ENCODE peak calls at places on chromosomes 3 and 15, in five cellular contexts. One of them, this sample, is unnamed.

GRCh38 chr15:41827880-41828746 is at the start of gene JMJD7:
- DNase-seq in IMR-90: peak; percentile 81
- DNase-seq in mesenchymal stem cell: peak; percentile 86
- DNase-seq in neuronal stem cell: peak; percentile 85
- DNase-seq in mesendoderm: peak; percentile 85
- DNase-seq in this sample: peak; percentile 90

GRCh38 chr3:141237701-141238521 is 6.3 kb downstream of the PXYLP1 start:
- DNase-seq in IMR-90: no peak
- DNase-seq in mesenchymal stem cell: no peak
- DNase-seq in neuronal stem cell: no peak
- DNase-seq in mesendoderm: peak; percentile 28
- DNase-seq in this sample: no peak

GRCh38 chr3:184459355-184459754 is 79.5 kb downstream of the CHRD start:
- DNase-seq in IMR-90: peak; percentile 84
- DNase-seq in mesenchymal stem cell: peak; percentile 66
- DNase-seq in neuronal stem cell: no peak
- DNase-seq in mesendoderm: no peak
- DNase-seq in this sample: no peak

GRCh38 chr15:42133892-42134502 is 22.4 kb downstream of the PLA2G4F start:
- DNase-seq in IMR-90: peak; percentile 17
- DNase-seq in mesenchymal stem cell: peak; percentile 46
- DNase-seq in neuronal stem cell: no peak
- DNase-seq in mesendoderm: peak; percentile 82
- DNase-seq in this sample: peak; percentile 89

GRCh38 chr3:51943451-51944391 is 1.6 kb downstream of the PARP3 start:
- DNase-seq in IMR-90: no peak
- DNase-seq in mesenchymal stem cell: no peak
- DNase-seq in neuronal stem cell: no peak
- DNase-seq in mesendoderm: no peak
- DNase-seq in this sample: no peak

GRCh38 chr15:78850926-78851600 is 21.6 kb upstream of the MORF4L1 start:
- DNase-seq in IMR-90: no peak
- DNase-seq in mesenchymal stem cell: peak; percentile 29
- DNase-seq in neuronal stem cell: peak; percentile 46
- DNase-seq in mesendoderm: no peak
- DNase-seq in this sample: peak; percentile 52

GRCh38 chr3:97916576-97916975 is 55.7 kb downstream of the RIOX2 start:
- DNase-seq in IMR-90: no peak
- DNase-seq in mesenchymal stem cell: no peak
- DNase-seq in neuronal stem cell: no peak
- DNase-seq in mesendoderm: no peak
- DNase-seq in this sample: no peak

GRCh38 chr3:65858749-65859148 is 180.0 kb downstream of the MAGI1 start:
- DNase-seq in IMR-90: no peak
- DNase-seq in mesenchymal stem cell: no peak
- DNase-seq in neuronal stem cell: no peak
- DNase-seq in mesendoderm: no peak
- DNase-seq in this sample: no peak

GRCh38 chr3:115922681-115923347 is 299.5 kb downstream of the GAP43 start:
- DNase-seq in IMR-90: peak; percentile 62
- DNase-seq in mesenchymal stem cell: peak; percentile 46
- DNase-seq in neuronal stem cell: no peak
- DNase-seq in mesendoderm: peak; percentile 70
- DNase-seq in this sample: peak; percentile 64

GRCh38 chr15:62998262-62998909 is 44.2 kb upstream of the TPM1 start:
- DNase-seq in IMR-90: no peak
- DNase-seq in mesenchymal stem cell: no peak
- DNase-seq in neuronal stem cell: no peak
- DNase-seq in mesendoderm: no peak
- DNase-seq in this sample: no peak

GRCh38 chr15:51917493-51917892 is 54.1 kb downstream of the LEO1 start:
- DNase-seq in IMR-90: peak; percentile 30
- DNase-seq in mesenchymal stem cell: peak; percentile 28
- DNase-seq in neuronal stem cell: no peak
- DNase-seq in mesendoderm: peak; percentile 82
- DNase-seq in this sample: peak; percentile 77

GRCh38 chr15:100999369-100999768 is 80.2 kb downstream of the LRRK1 start:
- DNase-seq in IMR-90: peak; percentile 58
- DNase-seq in mesenchymal stem cell: no peak
- DNase-seq in neuronal stem cell: no peak
- DNase-seq in mesendoderm: no peak
- DNase-seq in this sample: no peak

GRCh38 chr15:44676676-44677075 is 13.2 kb upstream of the SPG11 start:
- DNase-seq in IMR-90: no peak
- DNase-seq in mesenchymal stem cell: no peak
- DNase-seq in neuronal stem cell: no peak
- DNase-seq in mesendoderm: no peak
- DNase-seq in this sample: no peak

GRCh38 chr3:133268772-133269171 is 131.1 kb upstream of the BFSP2 start:
- DNase-seq in IMR-90: no peak
- DNase-seq in mesenchymal stem cell: no peak
- DNase-seq in neuronal stem cell: no peak
- DNase-seq in mesendoderm: no peak
- DNase-seq in this sample: no peak

GRCh38 chr15:48352474-48353072 is 21.3 kb downstream of the DUT start:
- DNase-seq in IMR-90: peak; percentile 69
- DNase-seq in mesenchymal stem cell: peak; percentile 71
- DNase-seq in neuronal stem cell: peak; percentile 59
- DNase-seq in mesendoderm: peak; percentile 80
- DNase-seq in this sample: peak; percentile 54

GRCh38 chr3:118936811-118937210 is 97.8 kb downstream of the IGSF11 start:
- DNase-seq in IMR-90: no peak
- DNase-seq in mesenchymal stem cell: no peak
- DNase-seq in neuronal stem cell: no peak
- DNase-seq in mesendoderm: no peak
- DNase-seq in this sample: no peak

GRCh38 chr15:74655424-74655823 is 39.8 kb downstream of the CLK3 start:
- DNase-seq in IMR-90: no peak
- DNase-seq in mesenchymal stem cell: no peak
- DNase-seq in neuronal stem cell: no peak
- DNase-seq in mesendoderm: no peak
- DNase-seq in this sample: no peak

GRCh38 chr3:56593455-56594158 is 36.6 kb downstream of the CCDC66 start:
- DNase-seq in IMR-90: no peak
- DNase-seq in mesenchymal stem cell: no peak
- DNase-seq in neuronal stem cell: no peak
- DNase-seq in mesendoderm: no peak
- DNase-seq in this sample: no peak

GRCh38 chr3:52277972-52278509 is 408 bp downstream of the WDR82 start:
- DNase-seq in IMR-90: no peak
- DNase-seq in mesenchymal stem cell: peak; percentile 71
- DNase-seq in neuronal stem cell: no peak
- DNase-seq in mesendoderm: peak; percentile 78
- DNase-seq in this sample: no peak

GRCh38 chr3:110246796-110247369 is 824.7 kb upstream of the NECTIN3 start:
- DNase-seq in IMR-90: no peak
- DNase-seq in mesenchymal stem cell: peak; percentile 26
- DNase-seq in neuronal stem cell: no peak
- DNase-seq in mesendoderm: no peak
- DNase-seq in this sample: no peak

GRCh38 chr3:116770815-116771450 is 61.4 kb downstream of the TUSC7 start:
- DNase-seq in IMR-90: peak; percentile 80
- DNase-seq in mesenchymal stem cell: peak; percentile 81
- DNase-seq in neuronal stem cell: peak; percentile 74
- DNase-seq in mesendoderm: peak; percentile 89
- DNase-seq in this sample: peak; percentile 81

GRCh38 chr3:26422415-26422814 is 200.2 kb upstream of the LRRC3B start:
- DNase-seq in IMR-90: no peak
- DNase-seq in mesenchymal stem cell: no peak
- DNase-seq in neuronal stem cell: no peak
- DNase-seq in mesendoderm: no peak
- DNase-seq in this sample: no peak

GRCh38 chr15:65423150-65423976 is 616 bp upstream of the IGDCC4 start:
- DNase-seq in IMR-90: no peak
- DNase-seq in mesenchymal stem cell: peak; percentile 7
- DNase-seq in neuronal stem cell: no peak
- DNase-seq in mesendoderm: peak; percentile 67
- DNase-seq in this sample: peak; percentile 58

GRCh38 chr15:26128611-26129140 is 265.5 kb upstream of the ATP10A start:
- DNase-seq in IMR-90: no peak
- DNase-seq in mesenchymal stem cell: no peak
- DNase-seq in neuronal stem cell: no peak
- DNase-seq in mesendoderm: no peak
- DNase-seq in this sample: no peak

GRCh38 chr15:81895723-81896122 is 150.1 kb downstream of the MEX3B start:
- DNase-seq in IMR-90: peak; percentile 48
- DNase-seq in mesenchymal stem cell: no peak
- DNase-seq in neuronal stem cell: no peak
- DNase-seq in mesendoderm: no peak
- DNase-seq in this sample: no peak

GRCh38 chr3:108036984-108037741 is 53.7 kb downstream of the CD47 start:
- DNase-seq in IMR-90: peak; percentile 71
- DNase-seq in mesenchymal stem cell: peak; percentile 58
- DNase-seq in neuronal stem cell: no peak
- DNase-seq in mesendoderm: no peak
- DNase-seq in this sample: no peak

GRCh38 chr3:58170376-58170775 is 40.4 kb downstream of the DNASE1L3 start:
- DNase-seq in IMR-90: no peak
- DNase-seq in mesenchymal stem cell: no peak
- DNase-seq in neuronal stem cell: no peak
- DNase-seq in mesendoderm: no peak
- DNase-seq in this sample: no peak

GRCh38 chr3:105960381-105960780 is 91.6 kb upstream of the CBLB start:
- DNase-seq in IMR-90: no peak
- DNase-seq in mesenchymal stem cell: no peak
- DNase-seq in neuronal stem cell: no peak
- DNase-seq in mesendoderm: no peak
- DNase-seq in this sample: no peak

GRCh38 chr3:105957722-105958121 is 88.9 kb upstream of the CBLB start:
- DNase-seq in IMR-90: peak; percentile 85
- DNase-seq in mesenchymal stem cell: no peak
- DNase-seq in neuronal stem cell: no peak
- DNase-seq in mesendoderm: no peak
- DNase-seq in this sample: no peak

GRCh38 chr3:105953831-105954230 is 85.0 kb upstream of the CBLB start:
- DNase-seq in IMR-90: no peak
- DNase-seq in mesenchymal stem cell: no peak
- DNase-seq in neuronal stem cell: no peak
- DNase-seq in mesendoderm: no peak
- DNase-seq in this sample: no peak

GRCh38 chr3:105956311-105956710 is 87.5 kb upstream of the CBLB start:
- DNase-seq in IMR-90: no peak
- DNase-seq in mesenchymal stem cell: no peak
- DNase-seq in neuronal stem cell: no peak
- DNase-seq in mesendoderm: peak; percentile 54
- DNase-seq in this sample: no peak

DNA sequence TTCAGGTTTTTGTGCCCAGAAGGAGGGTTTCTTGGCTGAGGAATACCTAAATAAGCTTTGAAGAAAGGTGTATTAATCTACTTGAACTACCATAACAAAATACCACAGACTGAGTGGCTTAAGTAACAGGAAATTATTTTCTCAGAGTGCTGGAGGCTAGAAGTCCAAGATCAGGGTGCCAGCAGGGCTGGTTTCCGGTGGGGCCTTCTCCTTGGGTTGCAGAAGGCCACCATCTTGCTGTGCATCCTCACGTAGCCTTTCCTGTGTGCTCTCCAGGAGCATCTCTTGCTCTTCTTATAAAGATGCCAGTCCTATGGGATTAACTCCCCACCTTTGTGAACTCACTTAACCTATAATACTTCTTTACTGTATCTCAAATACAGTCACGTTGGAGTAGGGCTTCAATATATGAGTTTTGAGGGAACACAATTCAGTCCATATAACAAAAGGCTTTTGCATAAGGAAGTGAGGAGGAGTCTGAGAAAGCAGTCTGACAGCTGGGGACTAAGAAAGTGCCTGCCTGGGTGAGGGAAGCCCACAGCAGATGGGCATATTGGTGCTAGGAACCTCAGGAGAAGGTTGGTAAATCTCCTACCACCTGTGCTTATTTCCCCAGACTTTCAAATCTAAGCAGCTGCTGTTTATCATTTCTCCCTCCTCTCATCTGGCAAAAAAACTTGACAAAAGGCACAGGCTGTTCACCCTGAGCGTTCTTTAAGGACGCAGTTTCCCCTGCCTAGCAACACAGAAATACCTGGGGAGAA is 89.6 kb upstream of the CBLB start:
- DNase-seq in IMR-90: no peak
- DNase-seq in mesenchymal stem cell: no peak
- DNase-seq in neuronal stem cell: no peak
- DNase-seq in mesendoderm: no peak
- DNase-seq in this sample: no peak
- H2BK120ac ChIP-seq in IMR-90: peak overlapping the region; percentile 26
- H2BK120ac ChIP-seq in mesenchymal stem cell: no peak overlapping the region
- H2BK120ac ChIP-seq in neuronal stem cell: no peak overlapping the region
- H2BK120ac ChIP-seq in mesendoderm: no peak overlapping the region
- H2BK120ac ChIP-seq in this sample: no peak overlapping the region

GRCh38 chr15:82985688-82986441 is at the start of gene RAMAC:
- DNase-seq in IMR-90: peak; percentile 95
- DNase-seq in mesenchymal stem cell: peak; percentile 96
- DNase-seq in neuronal stem cell: peak; percentile 82
- DNase-seq in mesendoderm: peak; percentile 97
- DNase-seq in this sample: peak; percentile 91
- H2BK120ac ChIP-seq in IMR-90: peak within 1 kb of the TSS; percentile 95
- H2BK120ac ChIP-seq in mesenchymal stem cell: no peak within 1 kb of the TSS
- H2BK120ac ChIP-seq in neuronal stem cell: no peak within 1 kb of the TSS
- H2BK120ac ChIP-seq in mesendoderm: no peak within 1 kb of the TSS
- H2BK120ac ChIP-seq in this sample: no peak within 1 kb of the TSS

GRCh38 chr3:17742837-17743659 is 617 bp upstream of the TBC1D5 start:
- DNase-seq in IMR-90: peak; percentile 98
- DNase-seq in mesenchymal stem cell: no peak
- DNase-seq in neuronal stem cell: no peak
- DNase-seq in mesendoderm: no peak
- DNase-seq in this sample: peak; percentile 96
- H2BK120ac ChIP-seq in IMR-90: no peak overlapping the region
- H2BK120ac ChIP-seq in mesenchymal stem cell: no peak overlapping the region
- H2BK120ac ChIP-seq in neuronal stem cell: no peak overlapping the region
- H2BK120ac ChIP-seq in mesendoderm: no peak overlapping the region
- H2BK120ac ChIP-seq in this sample: no peak overlapping the region

GRCh38 chr3:16811950-16812349 is 72.8 kb upstream of the PLCL2 start:
- DNase-seq in IMR-90: no peak
- DNase-seq in mesenchymal stem cell: no peak
- DNase-seq in neuronal stem cell: no peak
- DNase-seq in mesendoderm: no peak
- DNase-seq in this sample: no peak

GRCh38 chr3:16810013-16810412 is 74.7 kb upstream of the PLCL2 start:
- DNase-seq in IMR-90: no peak
- DNase-seq in mesenchymal stem cell: no peak
- DNase-seq in neuronal stem cell: no peak
- DNase-seq in mesendoderm: no peak
- DNase-seq in this sample: no peak

GRCh38 chr3:16816048-16816780 is 68.5 kb upstream of the PLCL2 start:
- DNase-seq in IMR-90: no peak
- DNase-seq in mesenchymal stem cell: no peak
- DNase-seq in neuronal stem cell: no peak
- DNase-seq in mesendoderm: no peak
- DNase-seq in this sample: no peak

GRCh38 chr3:16810593-16811367 is 74.0 kb upstream of the PLCL2 start:
- DNase-seq in IMR-90: no peak
- DNase-seq in mesenchymal stem cell: no peak
- DNase-seq in neuronal stem cell: no peak
- DNase-seq in mesendoderm: peak; percentile 14
- DNase-seq in this sample: no peak

DNA sequence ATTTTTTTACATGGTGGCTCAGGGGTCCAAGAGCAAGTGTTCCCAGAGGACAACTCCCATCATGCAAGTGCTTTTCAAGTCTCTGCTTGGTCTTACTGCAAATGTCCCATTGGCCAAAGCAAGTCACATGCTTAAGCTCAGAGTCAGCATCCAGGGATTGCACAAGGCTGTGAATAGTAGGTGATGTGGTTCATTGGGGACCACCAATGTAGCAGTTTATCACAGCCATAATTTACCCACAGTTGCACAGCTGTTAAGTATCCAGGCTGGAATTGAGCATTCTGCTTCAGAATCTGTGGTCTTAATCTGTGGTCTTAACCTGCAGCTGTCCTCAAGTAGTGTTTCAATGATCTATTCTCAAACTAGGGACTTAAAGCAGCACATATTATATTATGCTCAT is 71.4 kb upstream of the PLCL2 start:
- DNase-seq in IMR-90: no peak
- DNase-seq in mesenchymal stem cell: no peak
- DNase-seq in neuronal stem cell: no peak
- DNase-seq in mesendoderm: no peak
- DNase-seq in this sample: no peak
- H2BK120ac ChIP-seq in IMR-90: no peak overlapping the region
- H2BK120ac ChIP-seq in mesenchymal stem cell: no peak overlapping the region
- H2BK120ac ChIP-seq in neuronal stem cell: no peak overlapping the region
- H2BK120ac ChIP-seq in mesendoderm: no peak overlapping the region
- H2BK120ac ChIP-seq in this sample: no peak overlapping the region

This sample was measured in H9.